ENCODE peak calls at places on chromosome 16, in eight cellular contexts. Z is AG10803; X is mammary epithelial cell; T is dorsolateral prefrontal cortex; I is heart right ventricle; A is CD8-positive, alpha-beta T cell; S is heart left ventricle; J is ovary. L is an unnamed sample.

GRCh38 chr16:51134876-51135275 is 16.2 kb downstream of the SALL1 start:
- DNase-seq in Z (no peak), X (no peak), T (no peak), I (no peak), A (no peak), S (no peak), J (no peak), L (no peak)

GRCh38 chr16:84323626-84324025 is 28.9 kb downstream of the WFDC1 start:
- DNase-seq in Z (peak), X (peak), T (no peak), I (no peak), A (no peak), S (no peak), J (no peak), L (peak)

GRCh38 chr16:12869681-12870427 is 31.5 kb upstream of the SHISA9 start:
- DNase-seq in Z (peak), X (peak), T (no peak), I (no peak), A (no peak), S (no peak), J (no peak), L (no peak)

GRCh38 chr16:50669741-50670140 is 11.4 kb downstream of the SNX20 start:
- DNase-seq in Z (no peak), X (no peak), T (no peak), I (no peak), A (no peak), S (no peak), J (no peak), L (no peak)

GRCh38 chr16:53945996-53946395 is 242.0 kb downstream of the FTO start:
- DNase-seq in Z (peak), X (peak), T (no peak), I (no peak), A (no peak), S (no peak), J (no peak), L (peak)

GRCh38 chr16:87582221-87582965 is 19.9 kb upstream of the JPH3 start:
- DNase-seq in Z (peak), X (no peak), T (no peak), I (peak), A (no peak), S (peak), J (peak), L (no peak)

GRCh38 chr16:30728904-30729672 is 19.1 kb upstream of the PHKG2 start:
- DNase-seq in Z (no peak), X (no peak), T (no peak), I (no peak), A (no peak), S (no peak), J (no peak), L (no peak)

GRCh38 chr16:47888142-47888541 is 267.7 kb downstream of the ABCC12 start:
- DNase-seq in Z (peak), X (peak), T (no peak), I (no peak), A (no peak), S (no peak), J (no peak), L (peak)

GRCh38 chr16:19502395-19503131 is 19.3 kb downstream of the GDE1 start:
- DNase-seq in Z (peak), X (peak), T (peak), I (no peak), A (peak), S (peak), J (peak), L (peak)

GRCh38 chr16:35352431-35352830 is 1893.0 kb downstream of the TP53TG3F start:
- DNase-seq in Z (no peak), X (no peak), T (no peak), I (no peak), A (no peak), S (no peak), J (no peak), L (no peak)

GRCh38 chr16:84294196-84295142 is at the start of gene WFDC1:
- DNase-seq in Z (peak), X (no peak), T (peak), I (peak), A (no peak), S (no peak), J (no peak), L (no peak)

GRCh38 chr16:88926374-88926990 is 50.5 kb downstream of the CBFA2T3 start:
- DNase-seq in Z (no peak), X (no peak), T (no peak), I (no peak), A (no peak), S (no peak), J (no peak), L (no peak)

GRCh38 chr16:50809561-50809960 is 67.7 kb downstream of the CYLD start:
- DNase-seq in Z (no peak), X (no peak), T (no peak), I (no peak), A (no peak), S (no peak), J (no peak), L (no peak)

GRCh38 chr16:84054271-84054670 is 11.7 kb upstream of the SLC38A8 start:
- DNase-seq in Z (no peak), X (no peak), T (peak), I (no peak), A (no peak), S (peak), J (peak), L (no peak)

GRCh38 chr16:55809851-55810250 is 23.0 kb downstream of the CES1 start:
- DNase-seq in Z (no peak), X (no peak), T (no peak), I (no peak), A (peak), S (no peak), J (no peak), L (no peak)

GRCh38 chr16:5905935-5906334 is 808.3 kb upstream of the EEF2KMT start:
- DNase-seq in Z (no peak), X (peak), T (no peak), I (no peak), A (no peak), S (no peak), J (no peak), L (peak)

GRCh38 chr16:1823821-1824220 is 2.8 kb downstream of the HAGH start:
- DNase-seq in Z (peak), X (peak), T (peak), I (no peak), A (no peak), S (no peak), J (no peak), L (peak)
- TF ChIP-seq CTCF in Z (peak), X (no peak), T (no peak), I (no peak), A (no peak), S (no peak), J (no peak), L (peak)

GRCh38 chr16:66662445-66663194 is 33.9 kb downstream of the CMTM4 start:
- DNase-seq in Z (peak), X (peak), T (no peak), I (no peak), A (no peak), S (no peak), J (no peak), L (no peak)

GRCh38 chr16:66658860-66659190 is 37.7 kb downstream of the CMTM4 start:
- DNase-seq in Z (no peak), X (no peak), T (no peak), I (no peak), A (no peak), S (no peak), J (no peak), L (no peak)

GRCh38 chr16:66658143-66658859 is 38.2 kb downstream of the CMTM4 start:
- DNase-seq in Z (no peak), X (no peak), T (no peak), I (no peak), A (no peak), S (no peak), J (no peak), L (no peak)

GRCh38 chr16:66661210-66661560 is 35.4 kb downstream of the CMTM4 start:
- DNase-seq in Z (no peak), X (no peak), T (no peak), I (no peak), A (no peak), S (no peak), J (no peak), L (no peak)

DNA sequence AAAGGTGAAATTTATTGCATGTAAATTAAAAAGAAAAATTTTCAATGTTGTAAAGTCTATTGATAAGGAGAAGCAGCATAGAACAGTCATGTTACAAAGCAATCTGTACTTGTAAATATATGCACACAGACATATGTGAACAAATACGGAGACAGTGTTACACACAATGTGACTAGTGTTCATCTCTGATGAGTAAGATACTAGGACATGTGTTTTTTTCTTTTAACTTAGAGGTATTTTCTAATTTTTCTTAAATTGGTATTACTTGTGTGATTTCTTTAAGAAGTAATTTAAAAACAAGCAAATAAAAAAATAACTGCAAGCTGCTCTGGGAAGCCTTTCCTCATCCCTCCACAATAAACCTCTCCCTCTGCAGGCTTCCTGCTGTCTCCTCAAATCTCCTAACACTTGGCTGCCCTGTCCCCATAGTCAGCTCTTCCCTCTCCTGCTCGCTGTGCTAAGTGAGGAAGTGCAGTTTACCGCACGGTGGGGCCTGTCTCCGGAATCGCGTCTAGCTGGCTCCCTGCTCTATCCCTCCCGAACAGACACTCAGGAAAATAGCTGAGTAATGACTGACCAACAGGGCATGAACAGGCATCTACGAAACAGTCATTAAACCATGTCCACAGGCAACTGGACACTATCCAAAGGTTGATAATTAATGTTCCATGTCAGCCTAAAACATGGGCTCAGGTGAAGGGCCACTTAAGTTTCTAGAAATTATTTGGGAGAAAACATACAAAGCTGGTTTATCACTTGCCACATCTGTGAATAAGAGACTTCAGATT is 35.9 kb downstream of the CMTM4 start:
- DNase-seq in Z (peak), X (peak), T (peak), I (peak), A (no peak), S (peak), J (peak), L (peak)
- H3K4me3 ChIP-seq in Z (no peak), X (no peak), T (peak), I (no peak), A (no peak), S (no peak), J (no peak), L (no peak)

GRCh38 chr16:77113835-77114234 is 77.2 kb upstream of the MON1B start:
- DNase-seq in Z (no peak), X (no peak), T (no peak), I (no peak), A (no peak), S (peak), J (no peak), L (no peak)

GRCh38 chr16:77112701-77113100 is 78.3 kb upstream of the MON1B start:
- DNase-seq in Z (no peak), X (no peak), T (no peak), I (no peak), A (no peak), S (no peak), J (no peak), L (no peak)

GRCh38 chr16:77117687-77118086 is 73.3 kb upstream of the MON1B start:
- DNase-seq in Z (no peak), X (peak), T (no peak), I (no peak), A (no peak), S (no peak), J (no peak), L (peak)
- TF ChIP-seq CTCF in Z (no peak), X (no peak), T (no peak), I (no peak), A (no peak), S (no peak), J (no peak), L (no peak)

GRCh38 chr16:1343428-1344242 is 8.0 kb downstream of the TSR3 start:
- DNase-seq in Z (no peak), X (no peak), T (no peak), I (no peak), A (no peak), S (no peak), J (no peak), L (no peak)
- H3K4me3 ChIP-seq in Z (no peak), X (no peak), T (peak), I (peak), A (peak), S (peak), J (no peak), L (peak)

GRCh38 chr16:4801962-4802658 is at the start of gene ROGDI:
- DNase-seq in Z (peak), X (peak), T (peak), I (peak), A (peak), S (peak), J (peak), L (peak)

GRCh38 chr16:4800290-4801041 is 2.0 kb downstream of the ROGDI start:
- DNase-seq in Z (no peak), X (peak), T (peak), I (peak), A (no peak), S (peak), J (no peak), L (peak)

GRCh38 chr16:4801051-4801961 is 1.1 kb downstream of the ROGDI start:
- DNase-seq in Z (no peak), X (no peak), T (no peak), I (no peak), A (no peak), S (peak), J (no peak), L (no peak)

GRCh38 chr16:4803479-4804243 is 1.2 kb upstream of the ROGDI start:
- DNase-seq in Z (no peak), X (no peak), T (no peak), I (no peak), A (no peak), S (no peak), J (no peak), L (no peak)

DNA sequence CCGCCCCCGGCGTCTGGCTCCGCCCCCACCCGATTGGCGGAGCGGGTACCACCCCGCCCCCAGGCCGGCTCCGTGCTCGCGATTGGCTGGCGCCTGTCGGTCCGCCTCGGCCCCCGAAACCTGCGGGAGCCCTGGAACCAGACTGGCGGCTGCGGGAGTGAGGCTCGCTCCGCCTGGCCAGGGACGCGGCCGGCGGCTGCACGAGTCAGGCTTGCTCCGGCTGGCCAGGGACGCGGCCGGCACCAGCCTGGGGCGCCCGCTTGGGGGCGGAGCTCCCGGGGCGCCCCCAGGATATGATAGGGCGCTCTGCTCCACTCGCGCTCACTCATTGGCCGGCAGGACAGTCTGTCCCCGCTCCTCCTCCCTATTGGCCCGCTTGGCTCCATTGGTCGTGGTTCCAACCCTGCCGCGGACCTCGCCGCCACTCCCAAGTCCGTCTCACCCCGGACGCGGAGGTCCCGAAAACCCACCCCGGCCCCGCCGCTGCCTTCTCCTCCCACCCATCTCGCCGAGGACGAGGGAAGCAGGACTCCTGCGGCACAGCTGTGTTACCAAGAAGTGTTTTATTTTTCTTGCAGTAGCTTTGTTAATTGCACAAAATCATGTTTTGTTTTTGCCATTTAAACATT is 340 bp upstream of the ROGDI start:
- DNase-seq in Z (peak), X (peak), T (peak), I (peak), A (peak), S (peak), J (peak), L (peak)
- TF ChIP-seq CTCF in Z (no peak), X (no peak), T (peak), I (peak), A (no peak), S (peak), J (peak), L (no peak)

GRCh38 chr16:67246945-67247697 is at the start of gene FHOD1:
- DNase-seq in Z (peak), X (peak), T (peak), I (peak), A (peak), S (peak), J (peak), L (peak)

GRCh38 chr16:67249178-67249759 is 490 bp downstream of the SLC9A5 start:
- DNase-seq in Z (no peak), X (no peak), T (no peak), I (no peak), A (no peak), S (no peak), J (peak), L (no peak)

GRCh38 chr16:67248401-67249177 is at the start of gene SLC9A5:
- DNase-seq in Z (no peak), X (no peak), T (no peak), I (peak), A (no peak), S (peak), J (peak), L (peak)

GRCh38 chr16:67247698-67248400 is 568 bp upstream of the FHOD1 start:
- DNase-seq in Z (no peak), X (no peak), T (no peak), I (no peak), A (no peak), S (no peak), J (no peak), L (no peak)

DNA sequence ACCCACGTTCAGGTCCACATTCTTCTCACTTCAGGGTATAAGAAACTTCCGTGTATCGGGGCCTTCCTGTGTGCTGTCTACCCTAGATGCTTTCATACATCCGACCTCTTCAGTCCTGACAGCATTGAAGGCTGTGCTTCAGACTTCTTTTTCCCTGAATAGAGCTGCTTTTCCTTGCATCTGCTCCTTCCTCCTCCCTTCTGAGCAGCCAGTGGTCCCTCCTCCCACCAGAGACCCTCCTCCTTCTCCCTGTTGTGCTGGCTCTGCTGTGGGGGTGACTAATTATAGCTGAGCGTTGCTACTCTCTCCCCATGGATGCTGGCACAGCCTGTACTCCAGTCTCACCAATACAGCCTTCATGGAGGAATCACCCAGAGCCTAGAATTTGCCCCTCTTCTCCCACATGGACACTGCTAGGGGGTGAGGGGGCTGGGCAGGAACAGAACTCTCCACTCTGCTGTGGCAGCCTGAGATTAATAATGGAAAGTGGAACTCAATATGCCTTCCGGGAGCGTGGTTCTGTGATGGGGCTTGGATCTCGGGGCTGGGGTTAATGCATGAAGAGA is 1.1 kb downstream of the SLC9A5 start:
- DNase-seq in Z (no peak), X (no peak), T (no peak), I (no peak), A (no peak), S (no peak), J (no peak), L (no peak)
- H3K4me3 ChIP-seq in Z (peak), X (no peak), T (peak), I (no peak), A (no peak), S (no peak), J (no peak), L (no peak)